ENCODE peak calls at places on chromosomes 16 and 17, in four cellular contexts. One of them, this sample, is unnamed.

GRCh38 chr16:19677403-19677802 is 40.6 kb downstream of the KNOP1 start:
- DNase-seq in NCI-H2171: no peak
- DNase-seq in stimulated activated naive CD8-positive, alpha-beta T cell treated with anti-CD3 and anti-CD28 coated beads, Interleukin-15, amount 100 ng/mL, for 72 hours: no peak
- DNase-seq in fibroblast of the aortic adventitia: no peak
- DNase-seq in this sample: no peak

GRCh38 chr16:68792465-68793324 is 50.6 kb upstream of the TANGO6 start:
- DNase-seq in NCI-H2171: peak
- DNase-seq in fibroblast of the aortic adventitia: peak
- DNase-seq in stimulated activated naive CD8-positive, alpha-beta T cell treated with anti-CD3 and anti-CD28 coated beads, Interleukin-15, amount 100 ng/mL, for 72 hours: no peak
- DNase-seq in this sample: peak

GRCh38 chr16:35252356-35252936 is 1793.0 kb downstream of the TP53TG3F start:
- DNase-seq in stimulated activated naive CD8-positive, alpha-beta T cell treated with anti-CD3 and anti-CD28 coated beads, Interleukin-15, amount 100 ng/mL, for 72 hours: no peak
- DNase-seq in fibroblast of the aortic adventitia: peak
- DNase-seq in NCI-H2171: no peak
- DNase-seq in this sample: no peak

GRCh38 chr17:7411427-7411750 is 3.7 kb downstream of the NLGN2 start:
- DNase-seq in NCI-H2171: no peak
- DNase-seq in fibroblast of the aortic adventitia: no peak
- DNase-seq in stimulated activated naive CD8-positive, alpha-beta T cell treated with anti-CD3 and anti-CD28 coated beads, Interleukin-15, amount 100 ng/mL, for 72 hours: no peak
- DNase-seq in this sample: no peak

GRCh38 chr17:79812969-79813825 is 16.3 kb upstream of the CBX8 start:
- DNase-seq in fibroblast of the aortic adventitia: no peak
- DNase-seq in NCI-H2171: peak
- DNase-seq in stimulated activated naive CD8-positive, alpha-beta T cell treated with anti-CD3 and anti-CD28 coated beads, Interleukin-15, amount 100 ng/mL, for 72 hours: no peak
- DNase-seq in this sample: no peak

GRCh38 chr16:8237452-8237851 is 352.9 kb downstream of the TMEM114 start:
- DNase-seq in fibroblast of the aortic adventitia: no peak
- DNase-seq in stimulated activated naive CD8-positive, alpha-beta T cell treated with anti-CD3 and anti-CD28 coated beads, Interleukin-15, amount 100 ng/mL, for 72 hours: no peak
- DNase-seq in NCI-H2171: no peak
- DNase-seq in this sample: no peak

GRCh38 chr17:7023576-7024401 is 939 bp downstream of the BCL6B start:
- DNase-seq in fibroblast of the aortic adventitia: peak
- DNase-seq in NCI-H2171: no peak
- DNase-seq in stimulated activated naive CD8-positive, alpha-beta T cell treated with anti-CD3 and anti-CD28 coated beads, Interleukin-15, amount 100 ng/mL, for 72 hours: peak
- DNase-seq in this sample: no peak

GRCh38 chr17:28407974-28408306 is 1.9 kb upstream of the SLC46A1 start:
- DNase-seq in NCI-H2171: no peak
- DNase-seq in fibroblast of the aortic adventitia: no peak
- DNase-seq in stimulated activated naive CD8-positive, alpha-beta T cell treated with anti-CD3 and anti-CD28 coated beads, Interleukin-15, amount 100 ng/mL, for 72 hours: no peak
- DNase-seq in this sample: no peak

GRCh38 chr16:50367777-50368409 is 895 bp downstream of the BRD7 start:
- DNase-seq in stimulated activated naive CD8-positive, alpha-beta T cell treated with anti-CD3 and anti-CD28 coated beads, Interleukin-15, amount 100 ng/mL, for 72 hours: no peak
- DNase-seq in fibroblast of the aortic adventitia: no peak
- DNase-seq in NCI-H2171: no peak
- DNase-seq in this sample: no peak

GRCh38 chr17:39001703-39002637 is 34.8 kb upstream of the FBXO47 start:
- DNase-seq in stimulated activated naive CD8-positive, alpha-beta T cell treated with anti-CD3 and anti-CD28 coated beads, Interleukin-15, amount 100 ng/mL, for 72 hours: no peak
- DNase-seq in NCI-H2171: no peak
- DNase-seq in fibroblast of the aortic adventitia: peak
- DNase-seq in this sample: no peak

GRCh38 chr16:8023326-8023725 is 567.0 kb downstream of the TMEM114 start:
- DNase-seq in NCI-H2171: no peak
- DNase-seq in stimulated activated naive CD8-positive, alpha-beta T cell treated with anti-CD3 and anti-CD28 coated beads, Interleukin-15, amount 100 ng/mL, for 72 hours: no peak
- DNase-seq in fibroblast of the aortic adventitia: no peak
- DNase-seq in this sample: no peak

This sample was measured in A172.